ENCODE peak calls at places on chromosomes 3 and 15, in six cellular contexts. Y is fibroblast of lung, U is uterus, V is Panc1, O is adrenal gland, T is stomach. G is an unnamed sample. For H3K4me1, the result is how much of the 10 kb centered on the place peaks cover.

GRCh38 chr3:31275038-31275562 is 257.6 kb upstream of the STT3B start:
- DNase-seq in Y (peak), U (no peak), V (no peak), O (peak), T (peak), G (no peak)

GRCh38 chr3:59979542-59979941 is 929.7 kb upstream of the CFAP20DC start:
- DNase-seq in Y (no peak), U (no peak), V (no peak), O (no peak), T (no peak), G (no peak)

GRCh38 chr3:111621535-111621934 is 26.4 kb upstream of the ZBED2 start:
- DNase-seq in Y (no peak), U (no peak), V (no peak), O (no peak), T (no peak), G (no peak)

GRCh38 chr3:72134989-72135451 is 350.1 kb upstream of the PROK2 start:
- DNase-seq in Y (no peak), U (no peak), V (no peak), O (no peak), T (no peak), G (no peak)

GRCh38 chr3:144643778-144644191 is 672.2 kb downstream of the DIPK2A start:
- DNase-seq in Y (peak), U (no peak), V (no peak), O (no peak), T (no peak), G (no peak)

GRCh38 chr3:83877909-83878308 is 1080.9 kb upstream of the CADM2 start:
- DNase-seq in Y (peak), U (no peak), V (no peak), O (no peak), T (no peak), G (no peak)

GRCh38 chr3:197003461-197004385 is 25.9 kb downstream of the MELTF start:
- DNase-seq in Y (peak), U (peak), V (no peak), O (no peak), T (peak), G (peak)

GRCh38 chr15:97087337-97087736 is 756.8 kb downstream of the NR2F2 start:
- DNase-seq in Y (peak), U (no peak), V (no peak), O (no peak), T (no peak), G (no peak)

GRCh38 chr3:101809178-101810022 is 30.4 kb downstream of the NXPE3 start:
- DNase-seq in Y (peak), U (no peak), V (no peak), O (no peak), T (no peak), G (no peak)

GRCh38 chr3:10766049-10766705 is 49.9 kb upstream of the SLC6A11 start:
- DNase-seq in Y (no peak), U (no peak), V (no peak), O (no peak), T (no peak), G (no peak)

GRCh38 chr3:20857636-20858035 is 671.6 kb upstream of the SGO1 start:
- DNase-seq in Y (no peak), U (no peak), V (no peak), O (no peak), T (no peak), G (no peak)

GRCh38 chr3:50267280-50267913 is 1.6 kb upstream of the SEMA3B start:
- DNase-seq in Y (no peak), U (peak), V (no peak), O (no peak), T (peak), G (peak)

GRCh38 chr3:179410317-179410716 is 41.0 kb downstream of the GNB4 start:
- DNase-seq in Y (no peak), U (no peak), V (no peak), O (no peak), T (no peak), G (no peak)

GRCh38 chr15:65376767-65377104 is 1.1 kb downstream of the IGDCC3 start:
- DNase-seq in Y (peak), U (no peak), V (no peak), O (peak), T (no peak), G (no peak)

GRCh38 chr15:23595368-23595767 is 29.9 kb downstream of the MKRN3 start:
- DNase-seq in Y (no peak), U (no peak), V (no peak), O (no peak), T (no peak), G (no peak)

GRCh38 chr15:28953573-28954195 is 67.9 kb downstream of the APBA2 start:
- DNase-seq in Y (no peak), U (no peak), V (no peak), O (no peak), T (no peak), G (no peak)

GRCh38 chr3:111012388-111013248 is 59.0 kb upstream of the NECTIN3 start:
- DNase-seq in Y (no peak), U (no peak), V (no peak), O (peak), T (no peak), G (no peak)

GRCh38 chr15:78069052-78069414 is 8.5 kb downstream of the TBC1D2B start:
- DNase-seq in Y (no peak), U (no peak), V (no peak), O (no peak), T (no peak), G (peak)

GRCh38 chr15:37824717-37825382 is 109.6 kb upstream of the TMCO5A start:
- DNase-seq in Y (peak), U (no peak), V (peak), O (peak), T (no peak), G (no peak)

GRCh38 chr15:85615930-85616329 is 178.8 kb downstream of the KLHL25 start:
- DNase-seq in Y (peak), U (no peak), V (no peak), O (peak), T (no peak), G (no peak)

GRCh38 chr15:85620321-85621044 is 174.2 kb downstream of the KLHL25 start:
- DNase-seq in Y (peak), U (peak), V (no peak), O (peak), T (no peak), G (no peak)

GRCh38 chr15:85616549-85616948 is 178.2 kb downstream of the KLHL25 start:
- DNase-seq in Y (peak), U (no peak), V (no peak), O (no peak), T (no peak), G (no peak)

GRCh38 chr15:85621096-85621495 is 173.6 kb downstream of the KLHL25 start:
- DNase-seq in Y (no peak), U (no peak), V (no peak), O (peak), T (no peak), G (no peak)

DNA sequence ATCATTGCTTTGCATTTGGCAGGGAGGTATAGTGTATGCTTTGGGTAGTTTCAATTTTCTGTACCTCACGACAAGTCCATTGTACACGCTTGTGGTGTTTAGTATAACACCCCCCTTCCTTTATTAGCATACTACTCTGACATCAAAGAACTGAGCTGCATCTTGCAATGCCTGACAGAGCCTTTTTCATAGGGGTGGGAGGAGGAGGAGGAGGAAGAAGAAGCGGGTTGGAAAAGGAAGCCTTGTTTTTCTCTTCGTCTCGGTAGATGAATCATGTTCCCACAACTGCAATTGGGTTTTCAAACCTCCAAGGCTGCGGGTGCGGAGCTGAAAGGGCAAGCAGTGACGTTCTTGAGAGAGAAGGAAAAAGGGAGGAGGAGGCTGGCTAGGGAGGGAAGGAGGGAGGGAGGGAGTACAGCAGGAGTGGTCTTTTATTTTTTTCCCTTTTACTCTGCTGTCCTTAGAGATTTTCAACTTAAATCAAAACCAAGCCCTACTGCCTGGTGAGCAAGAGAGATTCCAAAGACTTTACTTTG is 175.7 kb downstream of the KLHL25 start:
- DNase-seq in Y (peak), U (peak), V (no peak), O (peak), T (peak), G (peak)
- H3K4me1 ChIP-seq in Y (under half), U (under half), V (under half), O (half or more), T (half or more), G (under half)

DNA sequence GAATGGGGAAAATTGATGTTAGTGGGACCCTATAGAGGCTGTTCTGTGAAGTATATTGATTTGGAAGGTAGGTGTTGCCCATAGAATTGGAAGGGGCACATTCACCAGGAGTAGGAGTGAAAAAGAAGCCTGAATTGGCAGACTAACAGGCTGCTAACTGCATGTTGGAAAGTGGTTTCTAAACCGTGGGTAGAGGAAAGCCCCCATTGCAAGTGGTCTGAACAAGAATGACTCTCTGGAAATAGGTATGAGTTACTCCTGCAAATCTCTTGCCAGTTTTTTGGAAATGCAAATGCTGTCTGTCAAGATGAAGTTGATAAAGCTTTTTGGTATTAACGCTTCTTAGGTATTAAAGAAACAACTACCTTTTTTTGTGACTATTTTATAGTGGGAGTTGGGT is 3.5 kb downstream of the UBE2E1 start:
- DNase-seq in Y (no peak), U (no peak), V (no peak), O (no peak), T (no peak), G (no peak)
- H3K27ac ChIP-seq in Y (no peak), U (peak), V (peak), O (no peak), T (peak), G (no peak)

GRCh38 chr3:108914774-108915641 is 38.7 kb downstream of the GUCA1C start:
- DNase-seq in Y (peak), U (no peak), V (peak), O (peak), T (peak), G (no peak)
- TF ChIP-seq CTCF in Y (peak), U (peak), V (peak), O (peak), T (peak), G (peak)

DNA sequence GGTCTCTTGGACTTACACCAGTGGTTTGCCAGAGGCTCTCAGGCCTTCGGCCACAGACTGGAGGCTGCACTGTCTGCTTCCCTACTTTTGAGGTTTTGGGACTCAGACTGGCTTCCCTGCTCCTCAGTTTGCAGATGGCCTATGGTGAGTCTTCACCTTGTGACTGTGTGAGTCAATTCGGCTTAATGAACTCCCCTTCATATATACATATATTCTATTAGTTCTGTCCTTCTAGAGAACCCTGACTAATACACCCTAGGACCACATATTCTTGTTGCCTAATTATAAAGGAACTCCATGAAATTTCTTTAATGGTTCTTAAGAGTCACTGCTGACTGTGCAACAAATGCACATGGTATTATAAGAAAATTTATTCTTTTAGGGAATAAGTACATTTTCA is 31.5 kb downstream of the CSNK1G1 start:
- DNase-seq in Y (no peak), U (no peak), V (no peak), O (no peak), T (no peak), G (no peak)
- H3K4me1 ChIP-seq in Y (under half), U (under half), V (under half), O (under half), T (under half), G (under half)

DNA sequence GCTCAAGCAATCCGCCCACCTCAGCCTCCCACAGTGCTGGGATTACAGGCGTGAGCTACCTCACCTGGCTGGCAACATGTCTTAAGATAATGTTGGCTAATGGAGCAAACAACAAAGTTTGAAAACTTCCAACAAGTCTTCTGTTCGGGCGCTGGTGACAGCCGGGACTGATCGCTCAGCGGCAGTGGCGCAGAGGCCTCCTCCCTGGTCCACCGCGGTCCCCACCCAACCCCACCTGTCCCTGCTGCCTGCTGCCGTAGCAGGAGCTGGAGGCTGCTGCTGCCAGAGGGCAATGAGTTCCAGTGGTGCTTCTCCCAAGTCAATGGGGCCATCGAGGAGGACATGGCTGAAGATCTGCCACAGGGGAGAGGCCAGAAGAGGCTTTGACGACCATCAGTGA is 12.1 kb downstream of the DLEC1 start:
- DNase-seq in Y (no peak), U (no peak), V (no peak), O (no peak), T (no peak), G (no peak)
- H3K27ac ChIP-seq in Y (no peak), U (no peak), V (no peak), O (no peak), T (no peak), G (no peak)

GRCh38 chr15:59172289-59172901 is 34.2 kb upstream of the LDHAL6B start:
- DNase-seq in Y (no peak), U (no peak), V (no peak), O (no peak), T (no peak), G (no peak)
- TF ChIP-seq CTCF in Y (peak), U (no peak), V (no peak), O (no peak), T (no peak), G (no peak)

DNA sequence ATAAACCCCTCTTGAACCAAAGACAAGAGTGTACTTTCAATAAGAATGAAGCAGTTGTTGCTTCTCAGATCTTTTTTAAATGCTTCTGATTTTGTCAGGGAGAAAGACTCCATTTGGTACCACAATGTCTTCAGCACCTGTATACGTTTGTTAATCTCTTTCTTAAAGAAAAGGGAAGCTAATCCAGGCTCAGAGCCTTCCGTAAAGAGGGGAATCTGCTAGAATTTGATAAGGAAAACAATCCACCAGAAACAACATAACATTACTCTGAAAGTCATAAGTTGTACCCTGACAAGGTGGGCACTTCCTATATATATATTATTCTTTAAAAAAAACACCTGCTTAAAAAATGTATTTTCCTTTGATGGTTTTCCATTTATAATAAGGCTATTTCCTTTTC is 19.8 kb downstream of the SH3BP5 start:
- DNase-seq in Y (no peak), U (no peak), V (no peak), O (no peak), T (no peak), G (no peak)
- H3K4me1 ChIP-seq in Y (under half), U (under half), V (under half), O (half or more), T (under half), G (under half)

GRCh38 chr3:70763894-70764293 is 451.5 kb upstream of the MDFIC2 start:
- DNase-seq in Y (no peak), U (no peak), V (no peak), O (no peak), T (no peak), G (no peak)
- H3K27ac ChIP-seq in Y (no peak), U (no peak), V (no peak), O (no peak), T (no peak), G (no peak)

DNA sequence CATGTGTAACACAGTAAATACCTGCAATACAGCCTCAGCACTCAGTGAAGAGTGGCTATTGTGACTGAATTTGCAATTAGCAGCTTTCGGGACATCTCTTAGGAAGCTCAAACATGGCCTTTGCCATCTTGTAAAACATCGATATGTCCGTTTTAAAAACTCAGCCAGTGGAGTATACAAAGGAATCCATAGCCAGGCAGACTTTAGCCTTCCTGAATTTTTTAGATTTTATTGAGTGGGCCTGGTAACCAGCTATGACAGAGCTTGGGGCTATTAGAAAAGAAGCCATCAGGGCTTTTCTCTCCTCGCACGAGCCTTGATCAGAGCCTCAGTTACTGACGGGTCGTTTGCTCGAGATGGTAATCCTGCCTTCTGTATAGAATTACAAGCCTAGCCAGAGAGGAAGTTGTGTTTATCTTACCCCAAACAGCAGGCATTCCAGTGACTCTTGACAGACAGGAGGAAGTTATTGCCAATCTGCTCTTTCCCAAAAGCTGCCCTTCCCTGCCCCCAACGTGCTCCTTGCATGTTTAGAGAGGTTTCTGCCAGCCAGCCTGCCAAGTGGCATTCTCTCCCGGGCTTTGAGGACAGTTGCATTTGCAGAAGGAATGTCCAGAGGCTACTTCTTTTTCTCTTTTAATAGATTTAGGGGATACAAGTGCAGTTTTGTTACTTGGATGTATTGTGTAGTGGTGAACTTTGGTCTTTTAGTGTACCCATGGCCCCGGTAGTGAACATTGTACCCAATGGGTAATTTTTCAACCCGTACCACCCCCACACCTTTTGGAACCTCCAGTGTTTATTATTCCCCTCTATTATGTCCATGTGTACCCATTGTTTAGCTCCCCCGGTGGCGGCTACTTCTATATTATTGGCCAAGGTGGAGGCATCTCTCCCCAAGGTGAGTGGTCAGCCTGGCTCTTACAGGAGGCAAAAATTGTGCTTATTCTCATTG is 40.6 kb downstream of the ITPR1 start:
- DNase-seq in Y (peak), U (no peak), V (no peak), O (no peak), T (no peak), G (peak)
- TF ChIP-seq CTCF in Y (peak), U (no peak), V (peak), O (no peak), T (no peak), G (no peak)

GRCh38 chr15:40088929-40089755 is 19.5 kb downstream of the BMF start:
- DNase-seq in Y (no peak), U (peak), V (no peak), O (no peak), T (no peak), G (no peak)
- H3K4me1 ChIP-seq in Y (under half), U (under half), V (under half), O (under half), T (under half), G (under half)

G was measured in tibial artery.